ENCODE peak calls at places on chromosomes 13 and 19, in eight cellular contexts. One of them, this sample, is unnamed.

GRCh38 chr19:58558066-58558622 is at the start of gene UBE2M:
- DNase-seq in thyroid gland: peak; percentile 71
- DNase-seq in endodermal cell: peak; percentile 88
- DNase-seq in fibroblast of pulmonary artery: peak; percentile 39
- DNase-seq in brain microvascular endothelial cell: no peak
- DNase-seq in bronchial epithelial cell: no peak
- DNase-seq in ovary: peak; percentile 81
- DNase-seq in heart right ventricle: peak; percentile 63
- DNase-seq in this sample: no peak

GRCh38 chr19:39677931-39678889 is 22.5 kb downstream of the LGALS16 start:
- DNase-seq in endodermal cell: no peak
- DNase-seq in ovary: no peak
- DNase-seq in bronchial epithelial cell: peak; percentile 13
- DNase-seq in brain microvascular endothelial cell: no peak
- DNase-seq in fibroblast of pulmonary artery: peak; percentile 12
- DNase-seq in heart right ventricle: no peak
- DNase-seq in thyroid gland: peak; percentile 18
- DNase-seq in this sample: no peak

GRCh38 chr13:71118779-71119364 is 748.1 kb downstream of the DACH1 start:
- DNase-seq in bronchial epithelial cell: no peak
- DNase-seq in fibroblast of pulmonary artery: no peak
- DNase-seq in thyroid gland: no peak
- DNase-seq in brain microvascular endothelial cell: no peak
- DNase-seq in endodermal cell: no peak
- DNase-seq in ovary: no peak
- DNase-seq in heart right ventricle: no peak
- DNase-seq in this sample: no peak

GRCh38 chr13:98207411-98207810 is 30.3 kb upstream of the RNF113B start:
- DNase-seq in heart right ventricle: no peak
- DNase-seq in bronchial epithelial cell: peak; percentile 13
- DNase-seq in fibroblast of pulmonary artery: no peak
- DNase-seq in brain microvascular endothelial cell: peak; percentile 50
- DNase-seq in ovary: no peak
- DNase-seq in thyroid gland: no peak
- DNase-seq in endodermal cell: no peak
- DNase-seq in this sample: no peak

GRCh38 chr19:3075605-3076431 is 13.5 kb upstream of the TLE5 start:
- DNase-seq in bronchial epithelial cell: no peak
- DNase-seq in endodermal cell: peak; percentile 91
- DNase-seq in brain microvascular endothelial cell: no peak
- DNase-seq in fibroblast of pulmonary artery: no peak
- DNase-seq in thyroid gland: peak; percentile 59
- DNase-seq in ovary: peak; percentile 72
- DNase-seq in heart right ventricle: peak; percentile 70
- DNase-seq in this sample: no peak

GRCh38 chr19:6092329-6093286 is 17.7 kb downstream of the RFX2 start:
- DNase-seq in fibroblast of pulmonary artery: peak; percentile 77
- DNase-seq in heart right ventricle: peak; percentile 82
- DNase-seq in bronchial epithelial cell: peak; percentile 98
- DNase-seq in ovary: peak; percentile 70
- DNase-seq in brain microvascular endothelial cell: peak; percentile 73
- DNase-seq in thyroid gland: peak; percentile 89
- DNase-seq in endodermal cell: peak; percentile 86
- DNase-seq in this sample: no peak

GRCh38 chr19:1512671-1513491 is at the start of gene ADAMTSL5:
- DNase-seq in ovary: no peak
- DNase-seq in fibroblast of pulmonary artery: peak; percentile 63
- DNase-seq in brain microvascular endothelial cell: no peak
- DNase-seq in bronchial epithelial cell: peak; percentile 41
- DNase-seq in heart right ventricle: peak; percentile 67
- DNase-seq in thyroid gland: no peak
- DNase-seq in endodermal cell: peak; percentile 78
- DNase-seq in this sample: no peak

GRCh38 chr13:34019870-34020269 is 201.9 kb downstream of the RFC3 start:
- DNase-seq in brain microvascular endothelial cell: no peak
- DNase-seq in endodermal cell: no peak
- DNase-seq in ovary: no peak
- DNase-seq in heart right ventricle: no peak
- DNase-seq in bronchial epithelial cell: no peak
- DNase-seq in fibroblast of pulmonary artery: no peak
- DNase-seq in thyroid gland: no peak
- DNase-seq in this sample: no peak

GRCh38 chr19:18700501-18701249 is 17.2 kb downstream of the CRTC1 start:
- DNase-seq in thyroid gland: peak; percentile 93
- DNase-seq in fibroblast of pulmonary artery: peak; percentile 37
- DNase-seq in ovary: peak; percentile 83
- DNase-seq in brain microvascular endothelial cell: peak; percentile 33
- DNase-seq in heart right ventricle: peak; percentile 84
- DNase-seq in bronchial epithelial cell: peak; percentile 13
- DNase-seq in endodermal cell: peak; percentile 87
- DNase-seq in this sample: no peak

GRCh38 chr19:1904385-1905070 is 671 bp upstream of the ADAT3 start:
- DNase-seq in brain microvascular endothelial cell: no peak
- DNase-seq in thyroid gland: peak; percentile 94
- DNase-seq in endodermal cell: peak; percentile 89
- DNase-seq in bronchial epithelial cell: peak; percentile 79
- DNase-seq in ovary: no peak
- DNase-seq in heart right ventricle: no peak
- DNase-seq in fibroblast of pulmonary artery: no peak
- DNase-seq in this sample: peak; percentile 88

GRCh38 chr19:58154287-58154678 is 3.7 kb upstream of the ZNF329 start:
- DNase-seq in thyroid gland: peak; percentile 93
- DNase-seq in ovary: peak; percentile 53
- DNase-seq in bronchial epithelial cell: peak; percentile 27
- DNase-seq in brain microvascular endothelial cell: peak; percentile 16
- DNase-seq in heart right ventricle: peak; percentile 52
- DNase-seq in endodermal cell: no peak
- DNase-seq in fibroblast of pulmonary artery: peak; percentile 57
- DNase-seq in this sample: no peak

GRCh38 chr13:51784097-51784496 is 19.9 kb downstream of the DHRS12 start:
- DNase-seq in brain microvascular endothelial cell: no peak
- DNase-seq in thyroid gland: no peak
- DNase-seq in endodermal cell: no peak
- DNase-seq in heart right ventricle: no peak
- DNase-seq in bronchial epithelial cell: no peak
- DNase-seq in fibroblast of pulmonary artery: no peak
- DNase-seq in ovary: no peak
- DNase-seq in this sample: no peak

GRCh38 chr13:89550842-89551422 is 1796.6 kb upstream of the MIR17HG start:
- DNase-seq in thyroid gland: no peak
- DNase-seq in ovary: no peak
- DNase-seq in bronchial epithelial cell: peak; percentile 80
- DNase-seq in endodermal cell: no peak
- DNase-seq in heart right ventricle: no peak
- DNase-seq in brain microvascular endothelial cell: no peak
- DNase-seq in fibroblast of pulmonary artery: peak; percentile 16
- DNase-seq in this sample: no peak

GRCh38 chr19:43789029-43789428 is 8.3 kb upstream of the KCNN4 start:
- DNase-seq in brain microvascular endothelial cell: no peak
- DNase-seq in bronchial epithelial cell: peak; percentile 33
- DNase-seq in thyroid gland: no peak
- DNase-seq in endodermal cell: peak; percentile 85
- DNase-seq in ovary: no peak
- DNase-seq in heart right ventricle: no peak
- DNase-seq in fibroblast of pulmonary artery: peak; percentile 72
- DNase-seq in this sample: no peak

GRCh38 chr19:676343-677105 is at the start of gene FSTL3:
- DNase-seq in endodermal cell: peak; percentile 52
- DNase-seq in heart right ventricle: peak; percentile 60
- DNase-seq in bronchial epithelial cell: no peak
- DNase-seq in ovary: peak; percentile 59
- DNase-seq in brain microvascular endothelial cell: peak; percentile 25
- DNase-seq in thyroid gland: no peak
- DNase-seq in fibroblast of pulmonary artery: no peak
- DNase-seq in this sample: no peak

GRCh38 chr13:38735655-38736440 is 49.0 kb downstream of the FREM2 start:
- DNase-seq in heart right ventricle: no peak
- DNase-seq in fibroblast of pulmonary artery: no peak
- DNase-seq in brain microvascular endothelial cell: no peak
- DNase-seq in endodermal cell: peak; percentile 57
- DNase-seq in ovary: no peak
- DNase-seq in bronchial epithelial cell: no peak
- DNase-seq in thyroid gland: no peak
- DNase-seq in this sample: no peak

GRCh38 chr13:112674412-112675383 is 15.1 kb upstream of the ATP11A start:
- DNase-seq in brain microvascular endothelial cell: no peak
- DNase-seq in bronchial epithelial cell: no peak
- DNase-seq in heart right ventricle: no peak
- DNase-seq in fibroblast of pulmonary artery: no peak
- DNase-seq in thyroid gland: no peak
- DNase-seq in ovary: no peak
- DNase-seq in endodermal cell: peak; percentile 41
- DNase-seq in this sample: no peak

GRCh38 chr13:30454991-30455390 is 10.7 kb downstream of the HMGB1 start:
- DNase-seq in brain microvascular endothelial cell: no peak
- DNase-seq in ovary: no peak
- DNase-seq in thyroid gland: no peak
- DNase-seq in heart right ventricle: no peak
- DNase-seq in bronchial epithelial cell: no peak
- DNase-seq in fibroblast of pulmonary artery: no peak
- DNase-seq in endodermal cell: no peak
- DNase-seq in this sample: no peak

GRCh38 chr13:30456290-30456689 is 9.4 kb downstream of the HMGB1 start:
- DNase-seq in fibroblast of pulmonary artery: no peak
- DNase-seq in brain microvascular endothelial cell: no peak
- DNase-seq in endodermal cell: no peak
- DNase-seq in bronchial epithelial cell: no peak
- DNase-seq in thyroid gland: no peak
- DNase-seq in ovary: no peak
- DNase-seq in heart right ventricle: no peak
- DNase-seq in this sample: no peak

GRCh38 chr13:30450066-30450465 is 15.7 kb downstream of the HMGB1 start:
- DNase-seq in bronchial epithelial cell: no peak
- DNase-seq in thyroid gland: no peak
- DNase-seq in fibroblast of pulmonary artery: no peak
- DNase-seq in brain microvascular endothelial cell: no peak
- DNase-seq in ovary: no peak
- DNase-seq in endodermal cell: no peak
- DNase-seq in heart right ventricle: no peak
- DNase-seq in this sample: no peak

GRCh38 chr13:30457306-30457891 is 8.3 kb downstream of the HMGB1 start:
- DNase-seq in bronchial epithelial cell: no peak
- DNase-seq in thyroid gland: no peak
- DNase-seq in endodermal cell: no peak
- DNase-seq in ovary: no peak
- DNase-seq in brain microvascular endothelial cell: no peak
- DNase-seq in heart right ventricle: no peak
- DNase-seq in fibroblast of pulmonary artery: no peak
- DNase-seq in this sample: no peak

DNA sequence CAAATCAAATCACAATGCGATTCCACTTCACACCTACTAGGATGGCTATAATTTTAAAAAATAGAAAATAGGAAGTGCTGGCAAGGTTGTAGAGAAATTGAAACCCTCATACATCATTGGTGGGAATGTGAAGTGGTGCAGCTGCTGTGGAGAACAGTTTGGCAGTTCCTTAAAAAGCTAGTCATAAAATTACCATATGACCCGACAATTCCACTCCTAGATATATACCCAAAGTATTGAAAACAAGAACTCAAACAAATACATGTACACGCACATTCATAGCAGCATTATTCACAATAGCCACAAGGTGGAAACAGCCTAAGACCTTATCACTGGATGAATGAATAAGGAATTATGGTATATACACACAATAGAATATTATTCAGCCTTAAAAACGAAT is 12.0 kb downstream of the HMGB1 start:
- DNase-seq in thyroid gland: no peak
- DNase-seq in endodermal cell: no peak
- DNase-seq in heart right ventricle: no peak
- DNase-seq in ovary: no peak
- DNase-seq in fibroblast of pulmonary artery: peak; percentile 40
- DNase-seq in brain microvascular endothelial cell: no peak
- DNase-seq in bronchial epithelial cell: peak; percentile 29
- DNase-seq in this sample: no peak
- TF ChIP-seq CTCF in thyroid gland: no peak
- TF ChIP-seq CTCF in endodermal cell: peak; percentile 29
- TF ChIP-seq CTCF in heart right ventricle: no peak
- TF ChIP-seq CTCF in ovary: no peak
- TF ChIP-seq CTCF in fibroblast of pulmonary artery: peak; percentile 21
- TF ChIP-seq CTCF in brain microvascular endothelial cell: peak; percentile 34
- TF ChIP-seq CTCF in bronchial epithelial cell: peak; percentile 10
- TF ChIP-seq CTCF in this sample: peak; percentile 20

DNA sequence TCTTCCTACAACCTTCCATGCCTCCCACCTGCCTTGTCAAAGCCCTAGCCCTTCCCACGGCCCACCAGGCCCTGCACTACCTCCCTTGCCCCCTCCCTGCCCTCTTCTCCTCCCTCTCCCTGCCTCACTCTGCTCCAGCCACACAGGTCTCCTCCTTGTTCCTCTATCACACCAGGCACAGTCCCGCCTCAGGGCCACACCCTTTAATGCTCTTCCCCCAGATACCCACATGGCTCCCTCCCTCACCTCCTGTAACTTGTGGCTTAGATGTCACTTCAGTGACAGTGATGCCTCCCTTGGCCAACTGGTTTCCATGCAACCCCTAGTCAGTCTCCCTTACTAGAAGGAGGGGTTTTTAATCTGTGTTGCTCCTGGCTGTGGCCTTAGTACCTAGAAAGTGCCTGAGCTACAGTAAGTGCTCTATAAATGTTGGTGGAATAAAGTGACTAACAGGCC is 1.3 kb downstream of the SIRT6 start:
- DNase-seq in heart right ventricle: no peak
- DNase-seq in ovary: no peak
- DNase-seq in bronchial epithelial cell: no peak
- DNase-seq in fibroblast of pulmonary artery: no peak
- DNase-seq in endodermal cell: peak; percentile 38
- DNase-seq in brain microvascular endothelial cell: no peak
- DNase-seq in thyroid gland: no peak
- DNase-seq in this sample: no peak
- H3K4me3 ChIP-seq in heart right ventricle: no peak overlapping the region
- H3K4me3 ChIP-seq in ovary: no peak overlapping the region
- H3K4me3 ChIP-seq in bronchial epithelial cell: no peak overlapping the region
- H3K4me3 ChIP-seq in fibroblast of pulmonary artery: peak overlapping the region; percentile 96
- H3K4me3 ChIP-seq in endodermal cell: no peak overlapping the region
- H3K4me3 ChIP-seq in brain microvascular endothelial cell: peak overlapping the region; percentile 96
- H3K4me3 ChIP-seq in thyroid gland: no peak overlapping the region
- H3K4me3 ChIP-seq in this sample: peak overlapping the region; percentile 24

GRCh38 chr19:38634757-38635482 is 12.5 kb upstream of the ACTN4 start:
- DNase-seq in fibroblast of pulmonary artery: peak; percentile 70
- DNase-seq in thyroid gland: peak; percentile 63
- DNase-seq in ovary: peak; percentile 75
- DNase-seq in bronchial epithelial cell: peak; percentile 42
- DNase-seq in heart right ventricle: peak; percentile 82
- DNase-seq in endodermal cell: peak; percentile 93
- DNase-seq in brain microvascular endothelial cell: peak; percentile 49
- DNase-seq in this sample: no peak
- TF ChIP-seq CTCF in fibroblast of pulmonary artery: peak; percentile 91
- TF ChIP-seq CTCF in thyroid gland: peak; percentile 93
- TF ChIP-seq CTCF in ovary: peak; percentile 96
- TF ChIP-seq CTCF in bronchial epithelial cell: peak; percentile 91
- TF ChIP-seq CTCF in heart right ventricle: peak; percentile 96
- TF ChIP-seq CTCF in endodermal cell: peak; percentile 97
- TF ChIP-seq CTCF in brain microvascular endothelial cell: peak; percentile 95
- TF ChIP-seq CTCF in this sample: peak; percentile 91

DNA sequence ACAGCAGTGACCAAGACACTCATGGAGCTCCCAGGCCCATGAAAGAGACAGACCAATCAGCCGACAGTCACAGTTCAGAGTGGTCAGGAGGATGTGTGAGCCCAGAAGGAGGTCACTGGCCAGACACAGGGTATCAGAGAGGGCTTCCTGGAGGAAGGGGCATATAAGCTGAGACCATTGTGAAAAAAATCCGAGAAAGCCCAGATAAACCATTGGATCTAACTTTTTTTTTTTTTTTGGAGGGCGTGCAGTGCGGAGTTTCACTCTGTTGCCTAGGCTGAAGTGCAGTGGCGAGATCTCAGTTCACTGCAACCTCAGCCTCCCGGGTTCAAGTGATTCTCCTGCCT is 4.2 kb downstream of the ITPKC start:
- DNase-seq in fibroblast of pulmonary artery: no peak
- DNase-seq in bronchial epithelial cell: no peak
- DNase-seq in endodermal cell: no peak
- DNase-seq in brain microvascular endothelial cell: no peak
- DNase-seq in ovary: no peak
- DNase-seq in thyroid gland: no peak
- DNase-seq in heart right ventricle: no peak
- DNase-seq in this sample: no peak
- H3K4me3 ChIP-seq in fibroblast of pulmonary artery: peak overlapping the region; percentile 95
- H3K4me3 ChIP-seq in bronchial epithelial cell: no peak overlapping the region
- H3K4me3 ChIP-seq in endodermal cell: no peak overlapping the region
- H3K4me3 ChIP-seq in brain microvascular endothelial cell: no peak overlapping the region
- H3K4me3 ChIP-seq in ovary: peak overlapping the region; percentile 86
- H3K4me3 ChIP-seq in thyroid gland: no peak overlapping the region
- H3K4me3 ChIP-seq in heart right ventricle: peak overlapping the region; percentile 81
- H3K4me3 ChIP-seq in this sample: no peak overlapping the region